ENCODE peak calls at places on chromosomes 6 and 20, in eight cellular contexts. C is SHP77; Q is stimulated activated naive CD8-positive, alpha-beta T cell treated with anti-CD3 and anti-CD28 coated beads, Interleukin-15, amount 100 ng/mL, for 72 hours; A is HFFc6; V is thoracic aorta; L is MV-4-11; F is OCI-M1; B is activated naive CD4-positive, alpha-beta T cell. U is an unnamed sample.
A peak's percentile ranks its signal among the peaks of the same experiment; 100 is the strongest.

GRCh38 chr6:36120539-36120938 is 9.8 kb upstream of the MAPK13 start:
- DNase-seq in C (no peak), Q (peak; percentile 64), A (no peak), V (no peak), L (peak; percentile 34), F (no peak), B (peak; percentile 61), U (no peak)

GRCh38 chr20:63847374-63848002 is 13.8 kb upstream of the ABHD16B start:
- DNase-seq in C (no peak), Q (no peak), A (no peak), V (no peak), L (peak; percentile 30), F (no peak), B (no peak), U (peak; percentile 51)

GRCh38 chr6:7773322-7773721 is 47.4 kb downstream of the BMP6 start:
- DNase-seq in C (no peak), Q (no peak), A (no peak), V (no peak), L (no peak), F (no peak), B (no peak), U (no peak)

GRCh38 chr6:4350571-4351505 is 215.5 kb upstream of the ECI2 start:
- DNase-seq in C (no peak), Q (no peak), A (no peak), V (no peak), L (no peak), F (no peak), B (no peak), U (no peak)

GRCh38 chr6:112396221-112396620 is 49.1 kb downstream of the RFPL4B start:
- DNase-seq in C (peak; percentile 52), Q (no peak), A (no peak), V (no peak), L (no peak), F (no peak), B (no peak), U (no peak)

GRCh38 chr6:53111865-53112264 is 36.8 kb downstream of the GCM1 start:
- DNase-seq in C (no peak), Q (no peak), A (no peak), V (no peak), L (no peak), F (no peak), B (no peak), U (no peak)

GRCh38 chr20:42100137-42100704 is 482.0 kb upstream of the CHD6 start:
- DNase-seq in C (no peak), Q (no peak), A (no peak), V (no peak), L (no peak), F (no peak), B (no peak), U (no peak)

GRCh38 chr20:37774143-37774542 is 80.3 kb downstream of the CTNNBL1 start:
- DNase-seq in C (no peak), Q (no peak), A (no peak), V (no peak), L (no peak), F (no peak), B (no peak), U (no peak)

GRCh38 chr6:36246511-36247268 is 23.2 kb upstream of the PNPLA1 start:
- DNase-seq in C (no peak), Q (no peak), A (no peak), V (no peak), L (peak; percentile 67), F (no peak), B (no peak), U (no peak)

GRCh38 chr6:43054206-43054943 is 724 bp upstream of the CUL7 start:
- DNase-seq in C (no peak), Q (no peak), A (no peak), V (no peak), L (no peak), F (no peak), B (no peak), U (no peak)

GRCh38 chr20:651713-652610 is 1.0 kb downstream of the SRXN1 start:
- DNase-seq in C (no peak), Q (no peak), A (no peak), V (no peak), L (no peak), F (peak; percentile 77), B (no peak), U (no peak)

GRCh38 chr6:2196079-2196679 is 49.2 kb downstream of the GMDS start:
- DNase-seq in C (peak; percentile 35), Q (no peak), A (peak; percentile 35), V (no peak), L (peak; percentile 28), F (peak; percentile 86), B (no peak), U (peak; percentile 33)

GRCh38 chr6:73231986-73232391 is 6.7 kb upstream of the KHDC1L start:
- DNase-seq in C (no peak), Q (no peak), A (no peak), V (no peak), L (peak; percentile 98), F (peak; percentile 73), B (no peak), U (no peak)

GRCh38 chr6:148533309-148534107 is 190.9 kb downstream of the SASH1 start:
- DNase-seq in C (no peak), Q (no peak), A (no peak), V (no peak), L (no peak), F (no peak), B (no peak), U (no peak)

GRCh38 chr6:1580109-1580508 is 29.6 kb upstream of the FOXC1 start:
- DNase-seq in C (no peak), Q (no peak), A (no peak), V (no peak), L (no peak), F (no peak), B (no peak), U (no peak)

GRCh38 chr20:16423311-16424212 is 149.7 kb downstream of the KIF16B start:
- DNase-seq in C (no peak), Q (no peak), A (no peak), V (no peak), L (no peak), F (no peak), B (no peak), U (no peak)

GRCh38 chr6:117557951-117558350 is 44.4 kb downstream of the GOPC start:
- DNase-seq in C (no peak), Q (no peak), A (no peak), V (no peak), L (no peak), F (no peak), B (no peak), U (no peak)

GRCh38 chr20:4112490-4113420 is 97.4 kb upstream of the RNF24 start:
- DNase-seq in C (no peak), Q (peak; percentile 53), A (peak; percentile 28), V (no peak), L (peak; percentile 35), F (peak; percentile 75), B (no peak), U (no peak)

GRCh38 chr6:150685860-150686259 is 86.2 kb downstream of the PLEKHG1 start:
- DNase-seq in C (no peak), Q (peak; percentile 66), A (no peak), V (no peak), L (peak; percentile 12), F (peak; percentile 68), B (no peak), U (peak; percentile 19)

GRCh38 chr6:70124882-70125535 is 177.9 kb downstream of the COL9A1 start:
- DNase-seq in C (no peak), Q (no peak), A (no peak), V (no peak), L (no peak), F (no peak), B (no peak), U (no peak)

GRCh38 chr6:100948381-100949133 is 67.4 kb upstream of the ASCC3 start:
- DNase-seq in C (no peak), Q (no peak), A (peak; percentile 28), V (no peak), L (peak; percentile 62), F (peak; percentile 92), B (no peak), U (no peak)

GRCh38 chr20:18805881-18806280 is 7.7 kb upstream of the SCP2D1 start:
- DNase-seq in C (no peak), Q (no peak), A (no peak), V (no peak), L (peak; percentile 38), F (no peak), B (no peak), U (no peak)

GRCh38 chr6:127119361-127120108 is 1.1 kb downstream of the RSPO3 start:
- DNase-seq in C (no peak), Q (peak; percentile 25), A (no peak), V (no peak), L (no peak), F (no peak), B (no peak), U (peak; percentile 77)

GRCh38 chr6:4849628-4850027 is 73.4 kb downstream of the CDYL start:
- DNase-seq in C (no peak), Q (no peak), A (no peak), V (no peak), L (no peak), F (no peak), B (no peak), U (no peak)

GRCh38 chr6:95109212-95109611 is 468.1 kb upstream of the MANEA start:
- DNase-seq in C (no peak), Q (no peak), A (no peak), V (no peak), L (no peak), F (no peak), B (no peak), U (no peak)

GRCh38 chr6:169008641-169009040 is 245.0 kb downstream of the THBS2 start:
- DNase-seq in C (no peak), Q (no peak), A (no peak), V (no peak), L (peak; percentile 83), F (no peak), B (no peak), U (no peak)

GRCh38 chr20:11797161-11797560 is 120.5 kb upstream of the BTBD3 start:
- DNase-seq in C (no peak), Q (no peak), A (no peak), V (no peak), L (no peak), F (no peak), B (no peak), U (no peak)

GRCh38 chr6:45075246-45075645 is 252.9 kb upstream of the RUNX2 start:
- DNase-seq in C (no peak), Q (no peak), A (peak; percentile 95), V (no peak), L (no peak), F (no peak), B (no peak), U (no peak)